ENCODE peak calls at places on chromosome 5, in eight cellular contexts. One of them, this sample, is unnamed. For H3K4me1 and H3K36me3, the result is how much of the 10 kb centered on the place peaks cover.

GRCh38 chr5:81631124-81631523 is 119.8 kb downstream of the SSBP2 start:
- DNase-seq in aorta: no peak
- DNase-seq in CD4-positive, CD25-positive, alpha-beta regulatory T cell: peak
- DNase-seq in naive thymus-derived CD4-positive, alpha-beta T cell: peak
- DNase-seq in neuronal stem cell: no peak
- DNase-seq in keratinocyte: no peak
- DNase-seq in endothelial cell of umbilical vein: no peak
- DNase-seq in fibroblast of lung: peak
- DNase-seq in this sample: no peak

GRCh38 chr5:16074358-16074757 is 105.2 kb downstream of the MARCHF11 start:
- DNase-seq in aorta: no peak
- DNase-seq in CD4-positive, CD25-positive, alpha-beta regulatory T cell: no peak
- DNase-seq in naive thymus-derived CD4-positive, alpha-beta T cell: no peak
- DNase-seq in neuronal stem cell: no peak
- DNase-seq in keratinocyte: no peak
- DNase-seq in endothelial cell of umbilical vein: no peak
- DNase-seq in fibroblast of lung: no peak
- DNase-seq in this sample: no peak

GRCh38 chr5:178982941-178983340 is 12.2 kb downstream of the GRM6 start:
- DNase-seq in aorta: no peak
- DNase-seq in CD4-positive, CD25-positive, alpha-beta regulatory T cell: no peak
- DNase-seq in naive thymus-derived CD4-positive, alpha-beta T cell: no peak
- DNase-seq in neuronal stem cell: no peak
- DNase-seq in keratinocyte: no peak
- DNase-seq in endothelial cell of umbilical vein: no peak
- DNase-seq in fibroblast of lung: no peak
- DNase-seq in this sample: no peak

GRCh38 chr5:7462758-7463157 is 66.8 kb downstream of the ADCY2 start:
- DNase-seq in aorta: no peak
- DNase-seq in CD4-positive, CD25-positive, alpha-beta regulatory T cell: no peak
- DNase-seq in naive thymus-derived CD4-positive, alpha-beta T cell: no peak
- DNase-seq in neuronal stem cell: no peak
- DNase-seq in keratinocyte: no peak
- DNase-seq in endothelial cell of umbilical vein: no peak
- DNase-seq in fibroblast of lung: no peak
- DNase-seq in this sample: no peak

GRCh38 chr5:113776168-113776567 is 262.7 kb downstream of the YTHDC2 start:
- DNase-seq in aorta: no peak
- DNase-seq in CD4-positive, CD25-positive, alpha-beta regulatory T cell: no peak
- DNase-seq in naive thymus-derived CD4-positive, alpha-beta T cell: no peak
- DNase-seq in neuronal stem cell: no peak
- DNase-seq in keratinocyte: no peak
- DNase-seq in endothelial cell of umbilical vein: no peak
- DNase-seq in fibroblast of lung: no peak
- DNase-seq in this sample: no peak

GRCh38 chr5:24428345-24428744 is 216.4 kb downstream of the CDH10 start:
- DNase-seq in aorta: no peak
- DNase-seq in CD4-positive, CD25-positive, alpha-beta regulatory T cell: no peak
- DNase-seq in naive thymus-derived CD4-positive, alpha-beta T cell: no peak
- DNase-seq in neuronal stem cell: no peak
- DNase-seq in keratinocyte: no peak
- DNase-seq in endothelial cell of umbilical vein: no peak
- DNase-seq in fibroblast of lung: no peak
- DNase-seq in this sample: no peak

GRCh38 chr5:107869459-107870115 is 198.8 kb upstream of the EFNA5 start:
- DNase-seq in aorta: no peak
- DNase-seq in CD4-positive, CD25-positive, alpha-beta regulatory T cell: no peak
- DNase-seq in naive thymus-derived CD4-positive, alpha-beta T cell: no peak
- DNase-seq in neuronal stem cell: no peak
- DNase-seq in keratinocyte: peak
- DNase-seq in endothelial cell of umbilical vein: peak
- DNase-seq in fibroblast of lung: peak
- DNase-seq in this sample: no peak

GRCh38 chr5:107248065-107248695 is 422.6 kb downstream of the EFNA5 start:
- DNase-seq in aorta: no peak
- DNase-seq in CD4-positive, CD25-positive, alpha-beta regulatory T cell: peak
- DNase-seq in naive thymus-derived CD4-positive, alpha-beta T cell: no peak
- DNase-seq in neuronal stem cell: peak
- DNase-seq in keratinocyte: peak
- DNase-seq in endothelial cell of umbilical vein: peak
- DNase-seq in fibroblast of lung: peak
- DNase-seq in this sample: peak

GRCh38 chr5:102421647-102422046 is 77.2 kb downstream of the SLCO6A1 start:
- DNase-seq in aorta: peak
- DNase-seq in CD4-positive, CD25-positive, alpha-beta regulatory T cell: no peak
- DNase-seq in naive thymus-derived CD4-positive, alpha-beta T cell: no peak
- DNase-seq in neuronal stem cell: no peak
- DNase-seq in keratinocyte: no peak
- DNase-seq in endothelial cell of umbilical vein: no peak
- DNase-seq in fibroblast of lung: no peak
- DNase-seq in this sample: no peak

GRCh38 chr5:145699846-145700245 is 135.3 kb downstream of the PRELID2 start:
- DNase-seq in aorta: no peak
- DNase-seq in CD4-positive, CD25-positive, alpha-beta regulatory T cell: no peak
- DNase-seq in naive thymus-derived CD4-positive, alpha-beta T cell: no peak
- DNase-seq in neuronal stem cell: no peak
- DNase-seq in keratinocyte: no peak
- DNase-seq in endothelial cell of umbilical vein: no peak
- DNase-seq in fibroblast of lung: peak
- DNase-seq in this sample: no peak

GRCh38 chr5:80282054-80282453 is 26.2 kb upstream of the SERINC5 start:
- DNase-seq in aorta: no peak
- DNase-seq in CD4-positive, CD25-positive, alpha-beta regulatory T cell: no peak
- DNase-seq in naive thymus-derived CD4-positive, alpha-beta T cell: no peak
- DNase-seq in neuronal stem cell: no peak
- DNase-seq in keratinocyte: no peak
- DNase-seq in endothelial cell of umbilical vein: no peak
- DNase-seq in fibroblast of lung: no peak
- DNase-seq in this sample: no peak

GRCh38 chr5:123554601-123555000 is 42.6 kb downstream of the CSNK1G3 start:
- DNase-seq in aorta: no peak
- DNase-seq in CD4-positive, CD25-positive, alpha-beta regulatory T cell: no peak
- DNase-seq in naive thymus-derived CD4-positive, alpha-beta T cell: no peak
- DNase-seq in neuronal stem cell: no peak
- DNase-seq in keratinocyte: no peak
- DNase-seq in endothelial cell of umbilical vein: no peak
- DNase-seq in fibroblast of lung: no peak
- DNase-seq in this sample: no peak

GRCh38 chr5:175214152-175214551 is 229.8 kb downstream of the DRD1 start:
- DNase-seq in aorta: peak
- DNase-seq in CD4-positive, CD25-positive, alpha-beta regulatory T cell: no peak
- DNase-seq in naive thymus-derived CD4-positive, alpha-beta T cell: no peak
- DNase-seq in neuronal stem cell: no peak
- DNase-seq in keratinocyte: no peak
- DNase-seq in endothelial cell of umbilical vein: no peak
- DNase-seq in fibroblast of lung: peak
- DNase-seq in this sample: peak

GRCh38 chr5:109452661-109453060 is 42.9 kb upstream of the PJA2 start:
- DNase-seq in aorta: no peak
- DNase-seq in CD4-positive, CD25-positive, alpha-beta regulatory T cell: no peak
- DNase-seq in naive thymus-derived CD4-positive, alpha-beta T cell: no peak
- DNase-seq in neuronal stem cell: no peak
- DNase-seq in keratinocyte: no peak
- DNase-seq in endothelial cell of umbilical vein: no peak
- DNase-seq in fibroblast of lung: peak
- DNase-seq in this sample: no peak

GRCh38 chr5:109451161-109451560 is 41.4 kb upstream of the PJA2 start:
- DNase-seq in aorta: no peak
- DNase-seq in CD4-positive, CD25-positive, alpha-beta regulatory T cell: no peak
- DNase-seq in naive thymus-derived CD4-positive, alpha-beta T cell: no peak
- DNase-seq in neuronal stem cell: no peak
- DNase-seq in keratinocyte: no peak
- DNase-seq in endothelial cell of umbilical vein: no peak
- DNase-seq in fibroblast of lung: no peak
- DNase-seq in this sample: no peak

GRCh38 chr5:109453251-109453650 is 43.5 kb upstream of the PJA2 start:
- DNase-seq in aorta: no peak
- DNase-seq in CD4-positive, CD25-positive, alpha-beta regulatory T cell: no peak
- DNase-seq in naive thymus-derived CD4-positive, alpha-beta T cell: no peak
- DNase-seq in neuronal stem cell: no peak
- DNase-seq in keratinocyte: no peak
- DNase-seq in endothelial cell of umbilical vein: no peak
- DNase-seq in fibroblast of lung: peak
- DNase-seq in this sample: no peak

GRCh38 chr5:109455598-109456096 is 45.9 kb upstream of the PJA2 start:
- DNase-seq in aorta: no peak
- DNase-seq in CD4-positive, CD25-positive, alpha-beta regulatory T cell: peak
- DNase-seq in naive thymus-derived CD4-positive, alpha-beta T cell: no peak
- DNase-seq in neuronal stem cell: no peak
- DNase-seq in keratinocyte: peak
- DNase-seq in endothelial cell of umbilical vein: peak
- DNase-seq in fibroblast of lung: peak
- DNase-seq in this sample: peak

DNA sequence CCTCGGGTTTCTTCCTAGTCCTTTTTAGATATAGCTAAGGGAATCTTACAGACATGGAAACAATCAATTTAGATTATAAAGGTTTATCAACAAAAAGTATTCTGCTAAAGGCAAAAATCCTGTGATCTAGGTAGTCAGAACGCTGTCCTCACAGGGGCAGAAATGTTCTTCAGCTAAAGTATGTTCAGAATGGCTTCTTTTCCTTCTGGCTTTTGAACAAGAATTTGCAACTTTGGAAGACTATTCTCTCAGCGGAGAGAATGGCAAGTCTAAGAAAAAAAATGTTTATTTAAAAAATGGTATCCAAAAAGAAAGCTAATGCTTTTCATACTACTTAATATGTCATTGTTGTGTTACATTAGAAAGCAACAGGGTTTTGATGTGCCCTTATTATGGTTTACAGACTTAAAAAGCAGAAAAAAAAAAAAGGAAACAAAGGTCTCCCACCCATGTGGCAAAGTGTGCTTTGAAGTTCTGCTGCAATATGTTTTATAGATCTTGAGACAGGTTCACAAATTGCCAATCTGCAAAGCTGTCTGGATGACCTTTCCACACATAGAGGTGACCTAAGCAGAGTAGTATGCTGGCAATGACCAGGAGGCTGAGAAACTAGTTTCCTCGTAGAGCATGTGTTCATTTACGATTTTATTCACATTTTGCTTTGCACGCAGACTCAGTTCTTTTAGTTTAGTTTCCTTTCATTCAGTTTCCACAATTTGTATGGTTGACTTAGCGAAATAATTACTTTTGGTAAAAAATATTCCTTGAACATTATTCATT is 45.1 kb upstream of the PJA2 start:
- DNase-seq in aorta: no peak
- DNase-seq in CD4-positive, CD25-positive, alpha-beta regulatory T cell: no peak
- DNase-seq in naive thymus-derived CD4-positive, alpha-beta T cell: no peak
- DNase-seq in neuronal stem cell: no peak
- DNase-seq in keratinocyte: peak
- DNase-seq in endothelial cell of umbilical vein: peak
- DNase-seq in fibroblast of lung: peak
- DNase-seq in this sample: no peak
- H3K4me1 ChIP-seq in aorta: under half
- H3K4me1 ChIP-seq in CD4-positive, CD25-positive, alpha-beta regulatory T cell: under half
- H3K4me1 ChIP-seq in naive thymus-derived CD4-positive, alpha-beta T cell: under half
- H3K4me1 ChIP-seq in neuronal stem cell: under half
- H3K4me1 ChIP-seq in keratinocyte: under half
- H3K4me1 ChIP-seq in endothelial cell of umbilical vein: under half
- H3K4me1 ChIP-seq in fibroblast of lung: under half
- H3K4me1 ChIP-seq in this sample: under half

DNA sequence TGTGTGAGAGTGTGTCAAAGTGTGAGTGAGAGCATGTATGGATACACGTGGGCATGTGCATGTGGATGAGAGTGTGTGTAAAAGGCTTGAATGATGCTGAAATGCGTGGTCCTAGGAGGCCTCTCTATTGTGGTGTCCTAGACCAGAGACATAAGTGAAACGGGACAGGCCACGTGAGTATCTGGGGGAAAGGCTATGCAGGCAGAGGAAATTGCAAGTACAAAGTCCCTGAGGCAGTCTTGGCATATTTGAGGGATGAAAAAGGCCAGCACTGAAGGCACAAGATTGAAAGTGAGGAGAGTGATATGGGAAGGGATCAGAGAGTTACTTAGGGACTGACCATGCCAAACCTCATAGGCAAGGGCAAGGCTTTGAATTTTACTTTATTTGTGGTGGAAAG is 67.2 kb upstream of the CCDC152 start:
- DNase-seq in aorta: no peak
- DNase-seq in CD4-positive, CD25-positive, alpha-beta regulatory T cell: no peak
- DNase-seq in naive thymus-derived CD4-positive, alpha-beta T cell: no peak
- DNase-seq in neuronal stem cell: no peak
- DNase-seq in keratinocyte: no peak
- DNase-seq in endothelial cell of umbilical vein: no peak
- DNase-seq in fibroblast of lung: no peak
- DNase-seq in this sample: no peak
- H3K4me3 ChIP-seq in aorta: no peak
- H3K4me3 ChIP-seq in CD4-positive, CD25-positive, alpha-beta regulatory T cell: no peak
- H3K4me3 ChIP-seq in naive thymus-derived CD4-positive, alpha-beta T cell: no peak
- H3K4me3 ChIP-seq in neuronal stem cell: no peak
- H3K4me3 ChIP-seq in keratinocyte: no peak
- H3K4me3 ChIP-seq in endothelial cell of umbilical vein: no peak
- H3K4me3 ChIP-seq in fibroblast of lung: no peak
- H3K4me3 ChIP-seq in this sample: no peak

DNA sequence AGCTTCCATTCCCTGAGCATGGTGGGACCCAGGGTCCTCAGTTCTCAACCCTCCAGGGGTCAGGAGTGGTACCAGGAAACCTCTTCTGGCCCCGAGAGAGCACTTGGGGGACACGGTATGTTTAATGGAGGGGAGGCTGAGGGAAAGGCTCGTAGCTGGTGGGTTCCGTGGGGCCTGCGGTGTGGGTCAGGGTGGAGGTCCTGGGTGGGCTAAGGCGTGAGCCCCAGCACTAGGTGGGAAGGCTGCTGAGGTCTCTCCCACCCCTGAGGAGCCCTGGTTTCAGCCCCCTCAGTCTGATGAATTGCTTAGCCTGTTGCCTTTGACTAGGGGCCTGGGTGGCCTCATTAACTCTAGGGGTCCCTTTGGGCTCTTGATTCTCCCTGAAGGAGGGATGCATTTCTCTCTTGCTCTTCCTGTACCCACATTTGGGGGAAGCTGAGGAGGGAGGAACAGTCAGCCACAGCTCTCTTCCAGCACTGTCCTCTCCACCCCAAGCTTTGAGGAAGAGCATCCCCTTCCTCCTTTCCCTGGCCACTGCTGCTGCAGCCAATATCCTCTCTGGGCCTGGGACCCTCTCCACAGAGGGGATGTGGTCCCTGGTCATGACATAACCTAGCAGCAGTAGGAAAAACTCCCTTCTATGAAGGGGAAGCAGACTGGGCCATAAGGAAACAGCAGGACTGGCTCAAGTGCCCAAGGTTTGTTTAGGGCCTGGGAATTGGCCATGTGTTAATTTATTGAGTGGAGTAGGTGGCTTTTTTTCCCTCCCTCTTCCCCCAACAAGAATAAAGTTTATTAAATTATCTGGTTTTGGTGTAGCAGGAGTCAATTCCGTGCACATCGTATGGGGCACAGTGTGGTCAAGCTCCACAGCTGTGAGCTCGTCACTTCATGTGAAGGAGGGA is 33.8 kb downstream of the CSF1R start:
- DNase-seq in aorta: no peak
- DNase-seq in CD4-positive, CD25-positive, alpha-beta regulatory T cell: no peak
- DNase-seq in naive thymus-derived CD4-positive, alpha-beta T cell: no peak
- DNase-seq in neuronal stem cell: no peak
- DNase-seq in keratinocyte: no peak
- DNase-seq in endothelial cell of umbilical vein: no peak
- DNase-seq in fibroblast of lung: no peak
- DNase-seq in this sample: no peak
- H3K36me3 ChIP-seq in aorta: under half
- H3K36me3 ChIP-seq in CD4-positive, CD25-positive, alpha-beta regulatory T cell: half or more
- H3K36me3 ChIP-seq in naive thymus-derived CD4-positive, alpha-beta T cell: under half
- H3K36me3 ChIP-seq in neuronal stem cell: half or more
- H3K36me3 ChIP-seq in keratinocyte: half or more
- H3K36me3 ChIP-seq in endothelial cell of umbilical vein: under half
- H3K36me3 ChIP-seq in fibroblast of lung: under half
- H3K36me3 ChIP-seq in this sample: under half

GRCh38 chr5:139820130-139820529 is 24.5 kb downstream of the PSD2 start:
- DNase-seq in aorta: peak
- DNase-seq in CD4-positive, CD25-positive, alpha-beta regulatory T cell: no peak
- DNase-seq in naive thymus-derived CD4-positive, alpha-beta T cell: no peak
- DNase-seq in neuronal stem cell: no peak
- DNase-seq in keratinocyte: no peak
- DNase-seq in endothelial cell of umbilical vein: no peak
- DNase-seq in fibroblast of lung: no peak
- DNase-seq in this sample: no peak
- H3K4me1 ChIP-seq in aorta: under half
- H3K4me1 ChIP-seq in CD4-positive, CD25-positive, alpha-beta regulatory T cell: under half
- H3K4me1 ChIP-seq in naive thymus-derived CD4-positive, alpha-beta T cell: under half
- H3K4me1 ChIP-seq in neuronal stem cell: under half
- H3K4me1 ChIP-seq in keratinocyte: under half
- H3K4me1 ChIP-seq in endothelial cell of umbilical vein: under half
- H3K4me1 ChIP-seq in fibroblast of lung: under half
- H3K4me1 ChIP-seq in this sample: under half

This sample was measured in prostate gland.